ENCODE peak calls at places on chromosomes 5 and 9, in five cellular contexts. S, J, W, F and C are unnamed samples.

GRCh38 chr5:161934486-161934885 is 86.6 kb downstream of the GABRA1 start:
- DNase-seq in S (no peak), J (no peak), W (no peak), F (no peak), C (no peak)

GRCh38 chr5:124746916-124747769 is 704 bp upstream of the ZNF608 start:
- DNase-seq in S (peak; percentile 72), J (peak; percentile 73), W (peak; percentile 93), F (peak; percentile 79), C (peak; percentile 88)

GRCh38 chr9:547309-547708 is 294.2 kb upstream of the DMRT1 start:
- DNase-seq in S (no peak), J (no peak), W (no peak), F (no peak), C (no peak)

GRCh38 chr9:27118916-27119315 is 9.9 kb downstream of the TEK start:
- DNase-seq in S (no peak), J (no peak), W (no peak), F (no peak), C (no peak)

GRCh38 chr5:95861221-95861857 is 38.8 kb upstream of the GLRX start:
- DNase-seq in S (no peak), J (peak; percentile 50), W (no peak), F (peak; percentile 65), C (peak; percentile 46)

GRCh38 chr5:82494942-82495341 is 216.8 kb upstream of the RPS23 start:
- DNase-seq in S (no peak), J (no peak), W (no peak), F (no peak), C (no peak)

GRCh38 chr9:649128-650074 is 192.1 kb upstream of the DMRT1 start:
- DNase-seq in S (no peak), J (no peak), W (no peak), F (no peak), C (no peak)

GRCh38 chr5:10789726-10790125 is 28.7 kb upstream of the DAP start:
- DNase-seq in S (no peak), J (no peak), W (no peak), F (no peak), C (no peak)

GRCh38 chr9:107749787-107750444 is 260.3 kb upstream of the KLF4 start:
- DNase-seq in S (peak; percentile 30), J (peak; percentile 89), W (peak; percentile 66), F (peak; percentile 75), C (peak; percentile 80)

GRCh38 chr5:126385509-126385908 is 37.7 kb upstream of the GRAMD2B start:
- DNase-seq in S (no peak), J (no peak), W (no peak), F (no peak), C (no peak)

GRCh38 chr5:8628521-8628920 is 759.6 kb downstream of the MTRR start:
- DNase-seq in S (no peak), J (no peak), W (no peak), F (no peak), C (no peak)

GRCh38 chr9:94139672-94140417 is 55.6 kb downstream of the PTPDC1 start:
- DNase-seq in S (peak; percentile 59), J (peak; percentile 85), W (no peak), F (peak; percentile 82), C (peak; percentile 46)

GRCh38 chr9:102273952-102274351 is 535.5 kb upstream of the GRIN3A start:
- DNase-seq in S (no peak), J (no peak), W (no peak), F (no peak), C (no peak)

GRCh38 chr5:3276891-3277290 is 318.7 kb upstream of the IRX1 start:
- DNase-seq in S (no peak), J (no peak), W (no peak), F (no peak), C (no peak)

GRCh38 chr5:172443441-172444109 is 10.8 kb downstream of the SH3PXD2B start:
- DNase-seq in S (peak; percentile 91), J (peak; percentile 83), W (no peak), F (peak; percentile 63), C (peak; percentile 59)

GRCh38 chr5:82388186-82388585 is 110.0 kb upstream of the RPS23 start:
- DNase-seq in S (no peak), J (no peak), W (no peak), F (no peak), C (no peak)

GRCh38 chr5:68242743-68243142 is 27.2 kb downstream of the PIK3R1 start:
- DNase-seq in S (no peak), J (no peak), W (no peak), F (no peak), C (no peak)

GRCh38 chr9:13213337-13213736 is 66.2 kb downstream of the MPDZ start:
- DNase-seq in S (no peak), J (no peak), W (no peak), F (no peak), C (no peak)

GRCh38 chr9:88950341-88951141 is 40.7 kb upstream of the S1PR3 start:
- DNase-seq in S (no peak), J (no peak), W (peak; percentile 22), F (no peak), C (no peak)

GRCh38 chr9:16825364-16825763 is 45.1 kb downstream of the BNC2 start:
- DNase-seq in S (no peak), J (no peak), W (no peak), F (no peak), C (no peak)

GRCh38 chr5:134536876-134537275 is 11.4 kb downstream of the JADE2 start:
- DNase-seq in S (no peak), J (no peak), W (no peak), F (no peak), C (no peak)

GRCh38 chr9:126343271-126343700 is 16.7 kb downstream of the MVB12B start:
- DNase-seq in S (no peak), J (no peak), W (no peak), F (no peak), C (peak; percentile 42)

GRCh38 chr5:114412509-114413171 is 50.8 kb downstream of the KCNN2 start:
- DNase-seq in S (no peak), J (no peak), W (no peak), F (no peak), C (no peak)

GRCh38 chr9:99426443-99426842 is 204.4 kb downstream of the SEC61B start:
- DNase-seq in S (no peak), J (no peak), W (no peak), F (no peak), C (no peak)

GRCh38 chr5:42756630-42757601 is at the start of gene CCDC152:
- DNase-seq in S (peak; percentile 21), J (no peak), W (peak; percentile 58), F (peak; percentile 20), C (no peak)

GRCh38 chr9:126861707-126862460 is 1.4 kb downstream of the ZBTB34 start:
- DNase-seq in S (no peak), J (no peak), W (peak; percentile 44), F (no peak), C (peak; percentile 46)

GRCh38 chr5:43315262-43315661 is 2.0 kb upstream of the HMGCS1 start:
- DNase-seq in S (no peak), J (no peak), W (no peak), F (no peak), C (no peak)

GRCh38 chr5:141637266-141637692 is 482 bp downstream of the RELL2 start:
- DNase-seq in S (peak; percentile 61), J (no peak), W (peak; percentile 62), F (peak; percentile 37), C (peak; percentile 55)

GRCh38 chr5:111582962-111583669 is 70.8 kb upstream of the STARD4 start:
- DNase-seq in S (no peak), J (no peak), W (no peak), F (no peak), C (no peak)

GRCh38 chr9:138053321-138053868 is 175.8 kb downstream of the CACNA1B start:
- DNase-seq in S (no peak), J (no peak), W (no peak), F (peak; percentile 19), C (no peak)

GRCh38 chr9:137970098-137970497 is 92.5 kb downstream of the CACNA1B start:
- DNase-seq in S (no peak), J (no peak), W (no peak), F (peak; percentile 17), C (no peak)

GRCh38 chr5:2752875-2753435 is 1.5 kb upstream of the IRX2 start:
- DNase-seq in S (no peak), J (no peak), W (peak; percentile 64), F (peak; percentile 46), C (no peak)

GRCh38 chr5:23507278-23507685 is at the start of gene PRDM9:
- DNase-seq in S (peak; percentile 90), J (peak; percentile 62), W (no peak), F (no peak), C (no peak)

GRCh38 chr5:125316913-125317545 is 570.6 kb upstream of the ZNF608 start:
- DNase-seq in S (no peak), J (no peak), W (peak; percentile 8), F (no peak), C (no peak)

GRCh38 chr5:385321-385720 is 57.7 kb upstream of the EXOC3 start:
- DNase-seq in S (no peak), J (no peak), W (no peak), F (no peak), C (no peak)
- H3K4me1 ChIP-seq in S (no peaks in the 10 kb centered on the region), J (no peaks in the 10 kb centered on the region), W (peaks cover under 1% of the 10 kb centered on the region), F (no peaks in the 10 kb centered on the region), C (no peaks in the 10 kb centered on the region)

GRCh38 chr9:133512253-133513213 is 12.2 kb downstream of the MYMK start:
- DNase-seq in S (peak; percentile 19), J (no peak), W (no peak), F (no peak), C (no peak)
- H3K4me3 ChIP-seq in S (no peak overlapping the region), J (no peak overlapping the region), W (no peak overlapping the region), F (no peak overlapping the region), C (no peak overlapping the region)

GRCh38 chr9:128101690-128102089 is 25.8 kb downstream of the PTGES2 start:
- DNase-seq in S (peak; percentile 63), J (peak; percentile 56), W (no peak), F (peak; percentile 65), C (no peak)
- H3K4me1 ChIP-seq in S (peaks cover 58% of the 10 kb centered on the region), J (peaks cover 69% of the 10 kb centered on the region), W (peaks cover 22% of the 10 kb centered on the region), F (peaks cover 59% of the 10 kb centered on the region), C (peaks cover 23% of the 10 kb centered on the region)

GRCh38 chr5:91464886-91465646 is 81.9 kb upstream of the ARRDC3 start:
- DNase-seq in S (no peak), J (no peak), W (no peak), F (no peak), C (no peak)

GRCh38 chr5:91469517-91470165 is 86.5 kb upstream of the ARRDC3 start:
- DNase-seq in S (no peak), J (no peak), W (no peak), F (no peak), C (no peak)

GRCh38 chr5:91474201-91474600 is 91.1 kb upstream of the ARRDC3 start:
- DNase-seq in S (no peak), J (no peak), W (no peak), F (no peak), C (no peak)

GRCh38 chr5:91468643-91469422 is 85.7 kb upstream of the ARRDC3 start:
- DNase-seq in S (no peak), J (no peak), W (no peak), F (no peak), C (no peak)
- H3K4me3 ChIP-seq in S (no peak overlapping the region), J (no peak overlapping the region), W (no peak overlapping the region), F (no peak overlapping the region), C (no peak overlapping the region)